ENCODE peak calls at places on chromosomes 16 and 17, in six cellular contexts. One of them, this sample, is unnamed.

GRCh38 chr16:75402174-75402820 is 31.0 kb downstream of the CFDP1 start:
- DNase-seq in AG04450: no peak
- DNase-seq in HEK293T: no peak
- DNase-seq in T47D: no peak
- DNase-seq in activated CD4-positive, alpha-beta T cell treated with anti-CD3 and anti-CD28 coated beads, Interleukin-2, amount 50 U/mL, for 4 hours: no peak
- DNase-seq in SK-MEL-5: no peak
- DNase-seq in this sample: no peak

GRCh38 chr17:48502901-48503300 is 27.9 kb downstream of the HOXB1 start:
- DNase-seq in AG04450: no peak
- DNase-seq in HEK293T: no peak
- DNase-seq in T47D: no peak
- DNase-seq in activated CD4-positive, alpha-beta T cell treated with anti-CD3 and anti-CD28 coated beads, Interleukin-2, amount 50 U/mL, for 4 hours: no peak
- DNase-seq in SK-MEL-5: no peak
- DNase-seq in this sample: no peak

GRCh38 chr16:10809706-10810105 is 8.9 kb downstream of the TVP23A start:
- DNase-seq in AG04450: no peak
- DNase-seq in HEK293T: no peak
- DNase-seq in T47D: no peak
- DNase-seq in activated CD4-positive, alpha-beta T cell treated with anti-CD3 and anti-CD28 coated beads, Interleukin-2, amount 50 U/mL, for 4 hours: no peak
- DNase-seq in SK-MEL-5: no peak
- DNase-seq in this sample: no peak

GRCh38 chr16:57626420-57627170 is 1.8 kb upstream of the ADGRG1 start:
- DNase-seq in AG04450: no peak
- DNase-seq in HEK293T: no peak
- DNase-seq in T47D: no peak
- DNase-seq in activated CD4-positive, alpha-beta T cell treated with anti-CD3 and anti-CD28 coated beads, Interleukin-2, amount 50 U/mL, for 4 hours: no peak
- DNase-seq in SK-MEL-5: no peak
- DNase-seq in this sample: no peak

GRCh38 chr17:70242781-70243437 is 73.6 kb downstream of the KCNJ2 start:
- DNase-seq in AG04450: no peak
- DNase-seq in HEK293T: no peak
- DNase-seq in T47D: no peak
- DNase-seq in activated CD4-positive, alpha-beta T cell treated with anti-CD3 and anti-CD28 coated beads, Interleukin-2, amount 50 U/mL, for 4 hours: no peak
- DNase-seq in SK-MEL-5: no peak
- DNase-seq in this sample: no peak

GRCh38 chr17:58344047-58344790 is 7.8 kb downstream of the SUPT4H1 start:
- DNase-seq in AG04450: no peak
- DNase-seq in HEK293T: no peak
- DNase-seq in T47D: no peak
- DNase-seq in activated CD4-positive, alpha-beta T cell treated with anti-CD3 and anti-CD28 coated beads, Interleukin-2, amount 50 U/mL, for 4 hours: peak; percentile 83
- DNase-seq in SK-MEL-5: no peak
- DNase-seq in this sample: no peak

GRCh38 chr17:17152385-17152784 is 53.7 kb downstream of the PLD6 start:
- DNase-seq in AG04450: no peak
- DNase-seq in HEK293T: no peak
- DNase-seq in T47D: no peak
- DNase-seq in activated CD4-positive, alpha-beta T cell treated with anti-CD3 and anti-CD28 coated beads, Interleukin-2, amount 50 U/mL, for 4 hours: no peak
- DNase-seq in SK-MEL-5: no peak
- DNase-seq in this sample: no peak

GRCh38 chr16:82638095-82638798 is 11.5 kb downstream of the CDH13 start:
- DNase-seq in AG04450: no peak
- DNase-seq in HEK293T: no peak
- DNase-seq in T47D: no peak
- DNase-seq in activated CD4-positive, alpha-beta T cell treated with anti-CD3 and anti-CD28 coated beads, Interleukin-2, amount 50 U/mL, for 4 hours: no peak
- DNase-seq in SK-MEL-5: no peak
- DNase-seq in this sample: peak; percentile 71

GRCh38 chr16:71396589-71396988 is 38.1 kb downstream of the CALB2 start:
- DNase-seq in AG04450: no peak
- DNase-seq in HEK293T: no peak
- DNase-seq in T47D: no peak
- DNase-seq in activated CD4-positive, alpha-beta T cell treated with anti-CD3 and anti-CD28 coated beads, Interleukin-2, amount 50 U/mL, for 4 hours: no peak
- DNase-seq in SK-MEL-5: no peak
- DNase-seq in this sample: no peak

GRCh38 chr16:55899857-55900256 is 24.7 kb upstream of the CES5A start:
- DNase-seq in AG04450: no peak
- DNase-seq in HEK293T: no peak
- DNase-seq in T47D: no peak
- DNase-seq in activated CD4-positive, alpha-beta T cell treated with anti-CD3 and anti-CD28 coated beads, Interleukin-2, amount 50 U/mL, for 4 hours: no peak
- DNase-seq in SK-MEL-5: no peak
- DNase-seq in this sample: no peak

GRCh38 chr17:8273884-8274444 is 14.5 kb upstream of the RANGRF start:
- DNase-seq in AG04450: no peak
- DNase-seq in HEK293T: no peak
- DNase-seq in T47D: no peak
- DNase-seq in activated CD4-positive, alpha-beta T cell treated with anti-CD3 and anti-CD28 coated beads, Interleukin-2, amount 50 U/mL, for 4 hours: no peak
- DNase-seq in SK-MEL-5: no peak
- DNase-seq in this sample: no peak

GRCh38 chr17:64779344-64780095 is 117.4 kb upstream of the SMURF2 start:
- DNase-seq in AG04450: no peak
- DNase-seq in HEK293T: no peak
- DNase-seq in T47D: no peak
- DNase-seq in activated CD4-positive, alpha-beta T cell treated with anti-CD3 and anti-CD28 coated beads, Interleukin-2, amount 50 U/mL, for 4 hours: no peak
- DNase-seq in SK-MEL-5: no peak
- DNase-seq in this sample: no peak

GRCh38 chr17:15463363-15463762 is 4.1 kb downstream of the CDRT4 start:
- DNase-seq in AG04450: peak; percentile 87
- DNase-seq in HEK293T: peak; percentile 13
- DNase-seq in T47D: peak; percentile 65
- DNase-seq in activated CD4-positive, alpha-beta T cell treated with anti-CD3 and anti-CD28 coated beads, Interleukin-2, amount 50 U/mL, for 4 hours: no peak
- DNase-seq in SK-MEL-5: no peak
- DNase-seq in this sample: peak; percentile 91

GRCh38 chr17:83126275-83126930 is 47.0 kb downstream of the METRNL start:
- DNase-seq in AG04450: no peak
- DNase-seq in HEK293T: no peak
- DNase-seq in T47D: no peak
- DNase-seq in activated CD4-positive, alpha-beta T cell treated with anti-CD3 and anti-CD28 coated beads, Interleukin-2, amount 50 U/mL, for 4 hours: no peak
- DNase-seq in SK-MEL-5: no peak
- DNase-seq in this sample: no peak

GRCh38 chr17:31374503-31374902 is 17.0 kb upstream of the RAB11FIP4 start:
- DNase-seq in AG04450: no peak
- DNase-seq in HEK293T: no peak
- DNase-seq in T47D: no peak
- DNase-seq in activated CD4-positive, alpha-beta T cell treated with anti-CD3 and anti-CD28 coated beads, Interleukin-2, amount 50 U/mL, for 4 hours: no peak
- DNase-seq in SK-MEL-5: no peak
- DNase-seq in this sample: no peak

GRCh38 chr17:79990051-79990592 is 45.5 kb downstream of the TBC1D16 start:
- DNase-seq in AG04450: no peak
- DNase-seq in HEK293T: no peak
- DNase-seq in T47D: peak; percentile 66
- DNase-seq in activated CD4-positive, alpha-beta T cell treated with anti-CD3 and anti-CD28 coated beads, Interleukin-2, amount 50 U/mL, for 4 hours: no peak
- DNase-seq in SK-MEL-5: no peak
- DNase-seq in this sample: no peak

GRCh38 chr17:50169121-50169764 is 3.4 kb downstream of the SGCA start:
- DNase-seq in AG04450: no peak
- DNase-seq in HEK293T: peak; percentile 75
- DNase-seq in T47D: peak; percentile 85
- DNase-seq in activated CD4-positive, alpha-beta T cell treated with anti-CD3 and anti-CD28 coated beads, Interleukin-2, amount 50 U/mL, for 4 hours: peak; percentile 33
- DNase-seq in SK-MEL-5: peak; percentile 60
- DNase-seq in this sample: peak; percentile 73

GRCh38 chr16:75456971-75457370 is 7.5 kb downstream of the TMEM170A start:
- DNase-seq in AG04450: no peak
- DNase-seq in HEK293T: no peak
- DNase-seq in T47D: no peak
- DNase-seq in activated CD4-positive, alpha-beta T cell treated with anti-CD3 and anti-CD28 coated beads, Interleukin-2, amount 50 U/mL, for 4 hours: no peak
- DNase-seq in SK-MEL-5: no peak
- DNase-seq in this sample: no peak

GRCh38 chr17:79925242-79925957 is 86.2 kb upstream of the CBX4 start:
- DNase-seq in AG04450: no peak
- DNase-seq in HEK293T: no peak
- DNase-seq in T47D: peak; percentile 66
- DNase-seq in activated CD4-positive, alpha-beta T cell treated with anti-CD3 and anti-CD28 coated beads, Interleukin-2, amount 50 U/mL, for 4 hours: no peak
- DNase-seq in SK-MEL-5: no peak
- DNase-seq in this sample: no peak

GRCh38 chr16:87389245-87389644 is 2.9 kb upstream of the MAP1LC3B start:
- DNase-seq in AG04450: no peak
- DNase-seq in HEK293T: no peak
- DNase-seq in T47D: no peak
- DNase-seq in activated CD4-positive, alpha-beta T cell treated with anti-CD3 and anti-CD28 coated beads, Interleukin-2, amount 50 U/mL, for 4 hours: no peak
- DNase-seq in SK-MEL-5: no peak
- DNase-seq in this sample: no peak

GRCh38 chr16:77297996-77298637 is 98.9 kb downstream of the SYCE1L start:
- DNase-seq in AG04450: no peak
- DNase-seq in HEK293T: no peak
- DNase-seq in T47D: no peak
- DNase-seq in activated CD4-positive, alpha-beta T cell treated with anti-CD3 and anti-CD28 coated beads, Interleukin-2, amount 50 U/mL, for 4 hours: no peak
- DNase-seq in SK-MEL-5: no peak
- DNase-seq in this sample: no peak

GRCh38 chr16:48231675-48232214 is 12.4 kb upstream of the LONP2 start:
- DNase-seq in AG04450: peak; percentile 2
- DNase-seq in HEK293T: peak; percentile 36
- DNase-seq in T47D: peak; percentile 69
- DNase-seq in activated CD4-positive, alpha-beta T cell treated with anti-CD3 and anti-CD28 coated beads, Interleukin-2, amount 50 U/mL, for 4 hours: peak; percentile 5
- DNase-seq in SK-MEL-5: peak; percentile 65
- DNase-seq in this sample: peak; percentile 32

GRCh38 chr17:82687375-82687861 is 11.1 kb downstream of the RAB40B start:
- DNase-seq in AG04450: no peak
- DNase-seq in HEK293T: no peak
- DNase-seq in T47D: no peak
- DNase-seq in activated CD4-positive, alpha-beta T cell treated with anti-CD3 and anti-CD28 coated beads, Interleukin-2, amount 50 U/mL, for 4 hours: no peak
- DNase-seq in SK-MEL-5: peak; percentile 21
- DNase-seq in this sample: no peak

GRCh38 chr17:58363457-58364185 is 11.6 kb upstream of the SUPT4H1 start:
- DNase-seq in AG04450: no peak
- DNase-seq in HEK293T: no peak
- DNase-seq in T47D: no peak
- DNase-seq in activated CD4-positive, alpha-beta T cell treated with anti-CD3 and anti-CD28 coated beads, Interleukin-2, amount 50 U/mL, for 4 hours: no peak
- DNase-seq in SK-MEL-5: no peak
- DNase-seq in this sample: no peak

GRCh38 chr16:2035431-2036199 is 8.9 kb downstream of the NHERF2 start:
- DNase-seq in AG04450: peak; percentile 43
- DNase-seq in HEK293T: no peak
- DNase-seq in T47D: peak; percentile 90
- DNase-seq in activated CD4-positive, alpha-beta T cell treated with anti-CD3 and anti-CD28 coated beads, Interleukin-2, amount 50 U/mL, for 4 hours: no peak
- DNase-seq in SK-MEL-5: no peak
- DNase-seq in this sample: no peak

GRCh38 chr16:53734908-53735307 is 31.0 kb downstream of the FTO start:
- DNase-seq in AG04450: no peak
- DNase-seq in HEK293T: no peak
- DNase-seq in T47D: no peak
- DNase-seq in activated CD4-positive, alpha-beta T cell treated with anti-CD3 and anti-CD28 coated beads, Interleukin-2, amount 50 U/mL, for 4 hours: no peak
- DNase-seq in SK-MEL-5: no peak
- DNase-seq in this sample: no peak

GRCh38 chr17:49210158-49211029 is at the start of the genes ABI3 and GNGT2:
- DNase-seq in AG04450: no peak
- DNase-seq in HEK293T: no peak
- DNase-seq in T47D: no peak
- DNase-seq in activated CD4-positive, alpha-beta T cell treated with anti-CD3 and anti-CD28 coated beads, Interleukin-2, amount 50 U/mL, for 4 hours: peak; percentile 45
- DNase-seq in SK-MEL-5: no peak
- DNase-seq in this sample: peak; percentile 81

GRCh38 chr16:53121666-53122065 is 66.9 kb downstream of the CHD9 start:
- DNase-seq in AG04450: no peak
- DNase-seq in HEK293T: no peak
- DNase-seq in T47D: no peak
- DNase-seq in activated CD4-positive, alpha-beta T cell treated with anti-CD3 and anti-CD28 coated beads, Interleukin-2, amount 50 U/mL, for 4 hours: no peak
- DNase-seq in SK-MEL-5: no peak
- DNase-seq in this sample: no peak

GRCh38 chr17:74860229-74860998 is 729 bp upstream of the GRIN2C start:
- DNase-seq in AG04450: no peak
- DNase-seq in HEK293T: no peak
- DNase-seq in T47D: no peak
- DNase-seq in activated CD4-positive, alpha-beta T cell treated with anti-CD3 and anti-CD28 coated beads, Interleukin-2, amount 50 U/mL, for 4 hours: no peak
- DNase-seq in SK-MEL-5: no peak
- DNase-seq in this sample: no peak

GRCh38 chr17:77382356-77382911 is 241.7 kb downstream of the SEC14L1 start:
- DNase-seq in AG04450: no peak
- DNase-seq in HEK293T: no peak
- DNase-seq in T47D: no peak
- DNase-seq in activated CD4-positive, alpha-beta T cell treated with anti-CD3 and anti-CD28 coated beads, Interleukin-2, amount 50 U/mL, for 4 hours: no peak
- DNase-seq in SK-MEL-5: no peak
- DNase-seq in this sample: no peak

GRCh38 chr17:73973881-73974409 is 229.5 kb upstream of the RPL38 start:
- DNase-seq in AG04450: no peak
- DNase-seq in HEK293T: no peak
- DNase-seq in T47D: no peak
- DNase-seq in activated CD4-positive, alpha-beta T cell treated with anti-CD3 and anti-CD28 coated beads, Interleukin-2, amount 50 U/mL, for 4 hours: no peak
- DNase-seq in SK-MEL-5: no peak
- DNase-seq in this sample: no peak

GRCh38 chr16:16062023-16062932 is 112.9 kb downstream of the ABCC1 start:
- DNase-seq in AG04450: no peak
- DNase-seq in HEK293T: no peak
- DNase-seq in T47D: no peak
- DNase-seq in activated CD4-positive, alpha-beta T cell treated with anti-CD3 and anti-CD28 coated beads, Interleukin-2, amount 50 U/mL, for 4 hours: no peak
- DNase-seq in SK-MEL-5: peak; percentile 10
- DNase-seq in this sample: no peak

GRCh38 chr17:73786286-73786743 is 142.1 kb upstream of the SDK2 start:
- DNase-seq in AG04450: no peak
- DNase-seq in HEK293T: no peak
- DNase-seq in T47D: no peak
- DNase-seq in activated CD4-positive, alpha-beta T cell treated with anti-CD3 and anti-CD28 coated beads, Interleukin-2, amount 50 U/mL, for 4 hours: no peak
- DNase-seq in SK-MEL-5: no peak
- DNase-seq in this sample: no peak

GRCh38 chr17:33086041-33086440 is 94.4 kb downstream of the SPACA3 start:
- DNase-seq in AG04450: no peak
- DNase-seq in HEK293T: no peak
- DNase-seq in T47D: no peak
- DNase-seq in activated CD4-positive, alpha-beta T cell treated with anti-CD3 and anti-CD28 coated beads, Interleukin-2, amount 50 U/mL, for 4 hours: no peak
- DNase-seq in SK-MEL-5: no peak
- DNase-seq in this sample: no peak

GRCh38 chr17:77666881-77667395 is 291.6 kb upstream of the TNRC6C start:
- DNase-seq in AG04450: no peak
- DNase-seq in HEK293T: no peak
- DNase-seq in T47D: no peak
- DNase-seq in activated CD4-positive, alpha-beta T cell treated with anti-CD3 and anti-CD28 coated beads, Interleukin-2, amount 50 U/mL, for 4 hours: peak; percentile 30
- DNase-seq in SK-MEL-5: no peak
- DNase-seq in this sample: no peak

GRCh38 chr16:83227336-83227735 is 580.4 kb upstream of the HSBP1 start:
- DNase-seq in AG04450: no peak
- DNase-seq in HEK293T: no peak
- DNase-seq in T47D: no peak
- DNase-seq in activated CD4-positive, alpha-beta T cell treated with anti-CD3 and anti-CD28 coated beads, Interleukin-2, amount 50 U/mL, for 4 hours: no peak
- DNase-seq in SK-MEL-5: no peak
- DNase-seq in this sample: no peak

GRCh38 chr16:4338125-4338582 is 13.0 kb downstream of the PAM16 start:
- DNase-seq in AG04450: no peak
- DNase-seq in HEK293T: no peak
- DNase-seq in T47D: no peak
- DNase-seq in activated CD4-positive, alpha-beta T cell treated with anti-CD3 and anti-CD28 coated beads, Interleukin-2, amount 50 U/mL, for 4 hours: no peak
- DNase-seq in SK-MEL-5: no peak
- DNase-seq in this sample: no peak

GRCh38 chr16:67801889-67802288 is 4.5 kb downstream of the RANBP10 start:
- DNase-seq in AG04450: no peak
- DNase-seq in HEK293T: no peak
- DNase-seq in T47D: no peak
- DNase-seq in activated CD4-positive, alpha-beta T cell treated with anti-CD3 and anti-CD28 coated beads, Interleukin-2, amount 50 U/mL, for 4 hours: peak; percentile 13
- DNase-seq in SK-MEL-5: no peak
- DNase-seq in this sample: no peak

GRCh38 chr17:74245145-74245817 is 28.8 kb upstream of the DNAI2 start:
- DNase-seq in AG04450: no peak
- DNase-seq in HEK293T: no peak
- DNase-seq in T47D: no peak
- DNase-seq in activated CD4-positive, alpha-beta T cell treated with anti-CD3 and anti-CD28 coated beads, Interleukin-2, amount 50 U/mL, for 4 hours: no peak
- DNase-seq in SK-MEL-5: no peak
- DNase-seq in this sample: no peak

GRCh38 chr16:4113358-4114256 is 2.6 kb downstream of the ADCY9 start:
- DNase-seq in AG04450: no peak
- DNase-seq in HEK293T: no peak
- DNase-seq in T47D: no peak
- DNase-seq in activated CD4-positive, alpha-beta T cell treated with anti-CD3 and anti-CD28 coated beads, Interleukin-2, amount 50 U/mL, for 4 hours: no peak
- DNase-seq in SK-MEL-5: no peak
- DNase-seq in this sample: no peak